ENCODE peak calls at places on chromosomes 16 and 17, in five cellular contexts. C, W, E, Z and P are unnamed samples.

GRCh38 chr17:46737331-46737730 is 81.2 kb downstream of the WNT3 start:
- DNase-seq in C (no peak), W (no peak), E (no peak), Z (no peak), P (no peak)

GRCh38 chr17:17750881-17751280 is 69.6 kb downstream of the RAI1 start:
- DNase-seq in C (no peak), W (no peak), E (no peak), Z (no peak), P (peak)

GRCh38 chr17:15914400-15915165 is 30.3 kb upstream of the ADORA2B start:
- DNase-seq in C (peak), W (peak), E (no peak), Z (no peak), P (no peak)

GRCh38 chr17:47720196-47720595 is 12.8 kb upstream of the TBX21 start:
- DNase-seq in C (no peak), W (no peak), E (no peak), Z (no peak), P (no peak)

GRCh38 chr16:47732806-47733150 is 271.6 kb downstream of the PHKB start:
- DNase-seq in C (peak), W (peak), E (no peak), Z (no peak), P (no peak)

GRCh38 chr17:80192268-80192667 is 22.4 kb downstream of the CARD14 start:
- DNase-seq in C (no peak), W (no peak), E (no peak), Z (no peak), P (no peak)

GRCh38 chr17:32269377-32269776 is 3.7 kb downstream of the RHBDL3 start:
- DNase-seq in C (no peak), W (no peak), E (peak), Z (no peak), P (no peak)

GRCh38 chr17:45353047-45353446 is 36.2 kb upstream of the MAP3K14 start:
- DNase-seq in C (no peak), W (no peak), E (no peak), Z (no peak), P (no peak)

GRCh38 chr17:80855968-80856862 is 135.4 kb upstream of the CHMP6 start:
- DNase-seq in C (peak), W (peak), E (no peak), Z (no peak), P (no peak)

GRCh38 chr17:5544115-5544514 is 40.2 kb downstream of the NLRP1 start:
- DNase-seq in C (no peak), W (no peak), E (no peak), Z (no peak), P (no peak)

GRCh38 chr17:9062399-9062902 is 41.1 kb downstream of the NTN1 start:
- DNase-seq in C (no peak), W (no peak), E (no peak), Z (no peak), P (no peak)

GRCh38 chr17:40468560-40468959 is 25.3 kb downstream of the IGFBP4 start:
- DNase-seq in C (no peak), W (no peak), E (no peak), Z (no peak), P (no peak)

GRCh38 chr17:19785854-19786253 is 37.8 kb upstream of the ALDH3A1 start:
- DNase-seq in C (no peak), W (peak), E (no peak), Z (no peak), P (no peak)

GRCh38 chr17:78738245-78738644 is 43.8 kb downstream of the CYTH1 start:
- DNase-seq in C (no peak), W (peak), E (no peak), Z (no peak), P (no peak)

GRCh38 chr17:74750327-74751069 is 2.1 kb downstream of the NHERF1 start:
- DNase-seq in C (no peak), W (no peak), E (no peak), Z (no peak), P (no peak)

GRCh38 chr16:27768651-27769270 is 218.8 kb downstream of the KATNIP start:
- DNase-seq in C (peak), W (no peak), E (no peak), Z (no peak), P (no peak)

GRCh38 chr17:72397223-72397667 is 276.4 kb downstream of the SOX9 start:
- DNase-seq in C (no peak), W (no peak), E (no peak), Z (no peak), P (no peak)

GRCh38 chr16:46808997-46809396 is 22.0 kb downstream of the C16orf87 start:
- DNase-seq in C (no peak), W (no peak), E (no peak), Z (no peak), P (no peak)

GRCh38 chr16:12459401-12459791 is 344.3 kb downstream of the CPPED1 start:
- DNase-seq in C (no peak), W (no peak), E (peak), Z (no peak), P (no peak)

GRCh38 chr17:77476920-77477805 is 336.4 kb downstream of the SEC14L1 start:
- DNase-seq in C (peak), W (peak), E (peak), Z (no peak), P (no peak)

GRCh38 chr17:71423871-71424546 is 696.8 kb upstream of the SOX9 start:
- DNase-seq in C (no peak), W (peak), E (no peak), Z (no peak), P (peak)

GRCh38 chr17:59963738-59964454 is 644 bp downstream of the RNFT1 start:
- DNase-seq in C (peak), W (peak), E (peak), Z (no peak), P (no peak)

GRCh38 chr16:84091460-84091859 is 25.3 kb downstream of the MBTPS1 start:
- DNase-seq in C (no peak), W (no peak), E (peak), Z (no peak), P (peak)

GRCh38 chr17:60249517-60249826 is 99.7 kb downstream of the CA4 start:
- DNase-seq in C (no peak), W (no peak), E (no peak), Z (no peak), P (no peak)

GRCh38 chr17:72640415-72641165 is 451.9 kb downstream of the SLC39A11 start:
- DNase-seq in C (no peak), W (no peak), E (no peak), Z (no peak), P (no peak)

GRCh38 chr16:86298166-86299131 is 211.9 kb upstream of the FOXF1 start:
- DNase-seq in C (peak), W (no peak), E (no peak), Z (no peak), P (no peak)

GRCh38 chr16:15644306-15644961 is 1.5 kb upstream of the MARF1 start:
- DNase-seq in C (peak), W (peak), E (no peak), Z (no peak), P (no peak)

GRCh38 chr17:49055181-49055927 is 58.2 kb downstream of the IGF2BP1 start:
- DNase-seq in C (no peak), W (peak), E (no peak), Z (no peak), P (no peak)

GRCh38 chr16:3058173-3059030 is 7.0 kb upstream of the IL32 start:
- DNase-seq in C (peak), W (peak), E (peak), Z (peak), P (no peak)

GRCh38 chr17:77391668-77392375 is 251.1 kb downstream of the SEC14L1 start:
- DNase-seq in C (peak), W (peak), E (peak), Z (no peak), P (no peak)

GRCh38 chr16:84423416-84423837 is 55.1 kb downstream of the ATP2C2 start:
- DNase-seq in C (peak), W (peak), E (no peak), Z (peak), P (peak)

GRCh38 chr16:66849543-66849942 is 5.3 kb downstream of the CA7 start:
- DNase-seq in C (no peak), W (no peak), E (no peak), Z (no peak), P (no peak)

GRCh38 chr16:1723450-1724147 is 17.6 kb downstream of the MAPK8IP3 start:
- DNase-seq in C (peak), W (peak), E (no peak), Z (no peak), P (no peak)

GRCh38 chr17:77119668-77120301 is 21.0 kb upstream of the SEC14L1 start:
- DNase-seq in C (no peak), W (no peak), E (no peak), Z (no peak), P (no peak)

GRCh38 chr16:30407794-30408534 is 558 bp downstream of the ZNF771 start:
- DNase-seq in C (no peak), W (peak), E (no peak), Z (no peak), P (no peak)

GRCh38 chr16:30413116-30413806 is 5.9 kb downstream of the ZNF771 start:
- DNase-seq in C (no peak), W (no peak), E (no peak), Z (no peak), P (no peak)

GRCh38 chr16:30414159-30414558 is 6.8 kb downstream of the ZNF771 start:
- DNase-seq in C (no peak), W (no peak), E (no peak), Z (no peak), P (no peak)

GRCh38 chr16:30406911-30407793 is at the start of gene ZNF771:
- DNase-seq in C (peak), W (peak), E (peak), Z (peak), P (peak)

GRCh38 chr16:30409125-30410060 is 2.0 kb downstream of the ZNF771 start:
- DNase-seq in C (peak), W (peak), E (peak), Z (peak), P (peak)
- H3K4me3 ChIP-seq in C (no peak), W (no peak), E (peak), Z (peak), P (no peak)

GRCh38 chr16:58125041-58125440 is 4.1 kb downstream of the CFAP20 start:
- DNase-seq in C (no peak), W (no peak), E (no peak), Z (no peak), P (no peak)
- H3K4me3 ChIP-seq in C (no peak), W (no peak), E (no peak), Z (no peak), P (no peak)

GRCh38 chr16:76683051-76683450 is 405.9 kb downstream of the CNTNAP4 start:
- DNase-seq in C (no peak), W (peak), E (no peak), Z (peak), P (no peak)
- H3K4me3 ChIP-seq in C (no peak), W (no peak), E (no peak), Z (no peak), P (no peak)

GRCh38 chr16:9103546-9103945 is 12.1 kb downstream of the HAPSTR1 start:
- DNase-seq in C (no peak), W (no peak), E (no peak), Z (no peak), P (no peak)

GRCh38 chr16:9102943-9103342 is 11.5 kb downstream of the HAPSTR1 start:
- DNase-seq in C (no peak), W (no peak), E (no peak), Z (no peak), P (peak)

GRCh38 chr16:9105189-9105588 is 13.7 kb downstream of the HAPSTR1 start:
- DNase-seq in C (no peak), W (no peak), E (no peak), Z (no peak), P (no peak)

GRCh38 chr16:9099131-9099625 is 7.7 kb downstream of the HAPSTR1 start:
- DNase-seq in C (peak), W (no peak), E (no peak), Z (no peak), P (no peak)

GRCh38 chr16:9102379-9102778 is 10.9 kb downstream of the HAPSTR1 start:
- DNase-seq in C (peak), W (no peak), E (no peak), Z (no peak), P (no peak)
- H3K4me3 ChIP-seq in C (no peak), W (no peak), E (no peak), Z (no peak), P (no peak)

GRCh38 chr17:82214012-82214628 is 1.5 kb upstream of the CCDC57 start:
- DNase-seq in C (no peak), W (no peak), E (no peak), Z (no peak), P (no peak)
- H3K4me3 ChIP-seq in C (no peak), W (no peak), E (no peak), Z (no peak), P (no peak)

GRCh38 chr17:29180051-29180787 is at the start of gene MYO18A:
- DNase-seq in C (peak), W (peak), E (peak), Z (peak), P (peak)

GRCh38 chr17:29178750-29179231 is 1.4 kb downstream of the MYO18A start:
- DNase-seq in C (no peak), W (peak), E (no peak), Z (no peak), P (no peak)

GRCh38 chr17:29177871-29178749 is 2.1 kb downstream of the MYO18A start:
- DNase-seq in C (no peak), W (no peak), E (no peak), Z (no peak), P (no peak)

GRCh38 chr17:29180788-29181160 is 576 bp upstream of the MYO18A start:
- DNase-seq in C (no peak), W (no peak), E (no peak), Z (no peak), P (no peak)

GRCh38 chr17:29179232-29180036 is 764 bp downstream of the MYO18A start:
- DNase-seq in C (no peak), W (peak), E (peak), Z (no peak), P (no peak)
- H3K4me3 ChIP-seq in C (peak), W (peak), E (peak), Z (peak), P (peak)

GRCh38 chr16:87803385-87803784 is 37.6 kb upstream of the KLHDC4 start:
- DNase-seq in C (no peak), W (no peak), E (no peak), Z (no peak), P (no peak)
- H3K4me3 ChIP-seq in C (no peak), W (no peak), E (no peak), Z (no peak), P (no peak)

DNA sequence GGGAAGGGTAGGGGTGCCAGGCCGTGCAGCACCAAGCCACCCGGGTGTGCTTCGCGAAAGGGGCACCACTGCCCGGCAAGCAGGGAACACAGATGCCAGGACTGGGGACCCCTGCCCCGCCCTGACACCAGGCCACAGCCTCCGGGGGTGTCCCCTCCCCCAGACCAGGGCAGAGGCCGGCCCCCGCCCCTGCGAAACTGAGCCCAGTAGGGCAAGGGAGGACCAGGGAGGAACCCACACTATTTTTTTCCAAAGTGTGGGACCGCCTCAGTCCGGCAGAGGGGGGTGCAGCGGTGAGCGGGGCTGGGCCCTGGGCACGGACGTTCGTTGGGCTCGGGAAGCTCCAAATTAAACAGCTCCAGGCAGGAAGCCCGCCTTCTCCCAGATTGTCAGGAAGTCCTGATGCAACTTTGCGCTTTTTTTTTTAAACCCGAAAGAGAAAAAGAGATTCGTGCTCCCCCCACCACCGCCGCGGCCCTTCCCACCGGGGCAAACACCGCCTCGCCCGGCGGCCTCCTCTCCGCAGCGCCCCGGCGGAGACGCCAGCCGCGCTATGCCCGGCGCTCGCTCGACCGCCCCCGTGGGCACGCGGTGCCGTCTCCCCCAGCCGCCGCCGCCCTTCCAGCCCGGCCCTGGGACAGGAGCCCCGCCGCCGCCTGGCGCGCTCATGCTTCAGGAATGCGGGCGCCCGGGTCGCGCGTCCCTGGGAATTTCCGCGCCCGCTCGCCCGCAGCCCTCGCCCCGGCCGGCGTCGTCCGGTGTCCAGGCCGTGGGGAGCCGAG is 755 bp downstream of the PIEZO1 start:
- DNase-seq in C (peak), W (peak), E (peak), Z (no peak), P (no peak)
- H3K4me3 ChIP-seq in C (peak), W (peak), E (peak), Z (peak), P (peak)